ENCODE peak calls at places on chromosomes 5 and 9, in nine cellular contexts. One of them, this sample, is unnamed.

GRCh38 chr5:157669701-157670097 is 1.6 kb upstream of the C5orf52 start:
- DNase-seq in naive thymus-derived CD8-positive, alpha-beta T cell: no peak
- DNase-seq in NCI-H2081: no peak
- DNase-seq in fibroblast of mammary gland: no peak
- DNase-seq in mesenteric fat pad: no peak
- DNase-seq in stimulated activated CD4-positive, alpha-beta T cell treated with anti-CD3 and anti-CD28 coated beads, Interleukin-4, amount 100 ng/mL, for 4 hours: no peak
- DNase-seq in LoVo: peak
- DNase-seq in left lobe of liver: no peak
- DNase-seq in AG04449: no peak
- DNase-seq in this sample: no peak

GRCh38 chr5:72552041-72552557 is 44.9 kb upstream of the ZNF366 start:
- DNase-seq in naive thymus-derived CD8-positive, alpha-beta T cell: no peak
- DNase-seq in NCI-H2081: no peak
- DNase-seq in fibroblast of mammary gland: peak
- DNase-seq in mesenteric fat pad: no peak
- DNase-seq in stimulated activated CD4-positive, alpha-beta T cell treated with anti-CD3 and anti-CD28 coated beads, Interleukin-4, amount 100 ng/mL, for 4 hours: no peak
- DNase-seq in LoVo: peak
- DNase-seq in left lobe of liver: no peak
- DNase-seq in AG04449: peak
- DNase-seq in this sample: no peak

GRCh38 chr9:137437691-137438590 is 3.2 kb downstream of the ENTPD8 start:
- DNase-seq in naive thymus-derived CD8-positive, alpha-beta T cell: no peak
- DNase-seq in NCI-H2081: no peak
- DNase-seq in fibroblast of mammary gland: no peak
- DNase-seq in mesenteric fat pad: no peak
- DNase-seq in stimulated activated CD4-positive, alpha-beta T cell treated with anti-CD3 and anti-CD28 coated beads, Interleukin-4, amount 100 ng/mL, for 4 hours: no peak
- DNase-seq in LoVo: no peak
- DNase-seq in left lobe of liver: peak
- DNase-seq in AG04449: no peak
- DNase-seq in this sample: no peak

GRCh38 chr5:151139015-151139414 is 18.6 kb downstream of the ANXA6 start:
- DNase-seq in naive thymus-derived CD8-positive, alpha-beta T cell: peak
- DNase-seq in NCI-H2081: peak
- DNase-seq in fibroblast of mammary gland: no peak
- DNase-seq in mesenteric fat pad: no peak
- DNase-seq in stimulated activated CD4-positive, alpha-beta T cell treated with anti-CD3 and anti-CD28 coated beads, Interleukin-4, amount 100 ng/mL, for 4 hours: no peak
- DNase-seq in LoVo: no peak
- DNase-seq in left lobe of liver: no peak
- DNase-seq in AG04449: no peak
- DNase-seq in this sample: no peak

GRCh38 chr5:14413331-14413750 is 168.3 kb upstream of the OTULINL start:
- DNase-seq in naive thymus-derived CD8-positive, alpha-beta T cell: peak
- DNase-seq in NCI-H2081: no peak
- DNase-seq in fibroblast of mammary gland: peak
- DNase-seq in mesenteric fat pad: no peak
- DNase-seq in stimulated activated CD4-positive, alpha-beta T cell treated with anti-CD3 and anti-CD28 coated beads, Interleukin-4, amount 100 ng/mL, for 4 hours: no peak
- DNase-seq in LoVo: no peak
- DNase-seq in left lobe of liver: no peak
- DNase-seq in AG04449: no peak
- DNase-seq in this sample: no peak

GRCh38 chr5:166581827-166582226 is 1709.6 kb upstream of the WWC1 start:
- DNase-seq in naive thymus-derived CD8-positive, alpha-beta T cell: no peak
- DNase-seq in NCI-H2081: no peak
- DNase-seq in fibroblast of mammary gland: peak
- DNase-seq in mesenteric fat pad: no peak
- DNase-seq in stimulated activated CD4-positive, alpha-beta T cell treated with anti-CD3 and anti-CD28 coated beads, Interleukin-4, amount 100 ng/mL, for 4 hours: no peak
- DNase-seq in LoVo: no peak
- DNase-seq in left lobe of liver: no peak
- DNase-seq in AG04449: no peak
- DNase-seq in this sample: no peak

GRCh38 chr9:76109953-76110352 is 219.5 kb downstream of the PCSK5 start:
- DNase-seq in naive thymus-derived CD8-positive, alpha-beta T cell: no peak
- DNase-seq in NCI-H2081: no peak
- DNase-seq in fibroblast of mammary gland: peak
- DNase-seq in mesenteric fat pad: no peak
- DNase-seq in stimulated activated CD4-positive, alpha-beta T cell treated with anti-CD3 and anti-CD28 coated beads, Interleukin-4, amount 100 ng/mL, for 4 hours: no peak
- DNase-seq in LoVo: no peak
- DNase-seq in left lobe of liver: no peak
- DNase-seq in AG04449: no peak
- DNase-seq in this sample: no peak

GRCh38 chr9:133576591-133577462 is 32.4 kb downstream of the FAM163B start:
- DNase-seq in naive thymus-derived CD8-positive, alpha-beta T cell: no peak
- DNase-seq in NCI-H2081: no peak
- DNase-seq in fibroblast of mammary gland: peak
- DNase-seq in mesenteric fat pad: no peak
- DNase-seq in stimulated activated CD4-positive, alpha-beta T cell treated with anti-CD3 and anti-CD28 coated beads, Interleukin-4, amount 100 ng/mL, for 4 hours: no peak
- DNase-seq in LoVo: no peak
- DNase-seq in left lobe of liver: no peak
- DNase-seq in AG04449: no peak
- DNase-seq in this sample: no peak

GRCh38 chr9:90915693-90916092 is 114.1 kb downstream of the SYK start:
- DNase-seq in naive thymus-derived CD8-positive, alpha-beta T cell: no peak
- DNase-seq in NCI-H2081: peak
- DNase-seq in fibroblast of mammary gland: peak
- DNase-seq in mesenteric fat pad: no peak
- DNase-seq in stimulated activated CD4-positive, alpha-beta T cell treated with anti-CD3 and anti-CD28 coated beads, Interleukin-4, amount 100 ng/mL, for 4 hours: peak
- DNase-seq in LoVo: no peak
- DNase-seq in left lobe of liver: no peak
- DNase-seq in AG04449: no peak
- DNase-seq in this sample: peak

GRCh38 chr9:128684325-128685021 is 4.5 kb upstream of the SET start:
- DNase-seq in naive thymus-derived CD8-positive, alpha-beta T cell: peak
- DNase-seq in NCI-H2081: peak
- DNase-seq in fibroblast of mammary gland: peak
- DNase-seq in mesenteric fat pad: no peak
- DNase-seq in stimulated activated CD4-positive, alpha-beta T cell treated with anti-CD3 and anti-CD28 coated beads, Interleukin-4, amount 100 ng/mL, for 4 hours: peak
- DNase-seq in LoVo: peak
- DNase-seq in left lobe of liver: peak
- DNase-seq in AG04449: no peak
- DNase-seq in this sample: peak

GRCh38 chr9:134983094-134983493 is 65.4 kb upstream of the FCN1 start:
- DNase-seq in naive thymus-derived CD8-positive, alpha-beta T cell: peak
- DNase-seq in NCI-H2081: no peak
- DNase-seq in fibroblast of mammary gland: peak
- DNase-seq in mesenteric fat pad: peak
- DNase-seq in stimulated activated CD4-positive, alpha-beta T cell treated with anti-CD3 and anti-CD28 coated beads, Interleukin-4, amount 100 ng/mL, for 4 hours: no peak
- DNase-seq in LoVo: no peak
- DNase-seq in left lobe of liver: no peak
- DNase-seq in AG04449: no peak
- DNase-seq in this sample: no peak

GRCh38 chr5:179355976-179356968 is 11.0 kb upstream of the ADAMTS2 start:
- DNase-seq in naive thymus-derived CD8-positive, alpha-beta T cell: no peak
- DNase-seq in NCI-H2081: no peak
- DNase-seq in fibroblast of mammary gland: peak
- DNase-seq in mesenteric fat pad: no peak
- DNase-seq in stimulated activated CD4-positive, alpha-beta T cell treated with anti-CD3 and anti-CD28 coated beads, Interleukin-4, amount 100 ng/mL, for 4 hours: no peak
- DNase-seq in LoVo: no peak
- DNase-seq in left lobe of liver: no peak
- DNase-seq in AG04449: no peak
- DNase-seq in this sample: no peak

GRCh38 chr5:144390133-144390532 is 219.5 kb downstream of the KCTD16 start:
- DNase-seq in naive thymus-derived CD8-positive, alpha-beta T cell: no peak
- DNase-seq in NCI-H2081: peak
- DNase-seq in fibroblast of mammary gland: no peak
- DNase-seq in mesenteric fat pad: no peak
- DNase-seq in stimulated activated CD4-positive, alpha-beta T cell treated with anti-CD3 and anti-CD28 coated beads, Interleukin-4, amount 100 ng/mL, for 4 hours: no peak
- DNase-seq in LoVo: no peak
- DNase-seq in left lobe of liver: no peak
- DNase-seq in AG04449: no peak
- DNase-seq in this sample: peak

GRCh38 chr5:2906302-2907090 is 155.0 kb upstream of the IRX2 start:
- DNase-seq in naive thymus-derived CD8-positive, alpha-beta T cell: no peak
- DNase-seq in NCI-H2081: no peak
- DNase-seq in fibroblast of mammary gland: no peak
- DNase-seq in mesenteric fat pad: peak
- DNase-seq in stimulated activated CD4-positive, alpha-beta T cell treated with anti-CD3 and anti-CD28 coated beads, Interleukin-4, amount 100 ng/mL, for 4 hours: no peak
- DNase-seq in LoVo: no peak
- DNase-seq in left lobe of liver: peak
- DNase-seq in AG04449: no peak
- DNase-seq in this sample: no peak

GRCh38 chr5:125002727-125003598 is 256.5 kb upstream of the ZNF608 start:
- DNase-seq in naive thymus-derived CD8-positive, alpha-beta T cell: no peak
- DNase-seq in NCI-H2081: no peak
- DNase-seq in fibroblast of mammary gland: no peak
- DNase-seq in mesenteric fat pad: no peak
- DNase-seq in stimulated activated CD4-positive, alpha-beta T cell treated with anti-CD3 and anti-CD28 coated beads, Interleukin-4, amount 100 ng/mL, for 4 hours: no peak
- DNase-seq in LoVo: no peak
- DNase-seq in left lobe of liver: no peak
- DNase-seq in AG04449: no peak
- DNase-seq in this sample: no peak